ENCODE peak calls at places on chromosomes 7 and 10, in seven cellular contexts. C is right lobe of liver, J is hepatocyte, N is IMR-90, M is suprapubic skin, Q is upper lobe of right lung, W is Peyer's patch. A is an unnamed sample.
A peak's percentile ranks its signal among the peaks of the same experiment; 100 is the strongest.

GRCh38 chr10:70190102-70190501 is 19.8 kb upstream of the SAR1A start:
- DNase-seq in C (no peak), J (no peak), N (no peak), M (no peak), Q (no peak), W (no peak), A (no peak)

GRCh38 chr7:148185050-148185449 is 405.5 kb upstream of the C7orf33 start:
- DNase-seq in C (no peak), J (peak; percentile 58), N (no peak), M (no peak), Q (no peak), W (no peak), A (no peak)

GRCh38 chr7:45118292-45118691 is 6.8 kb upstream of the TBRG4 start:
- DNase-seq in C (no peak), J (no peak), N (no peak), M (no peak), Q (no peak), W (no peak), A (no peak)

GRCh38 chr10:62687230-62687748 is 117.2 kb upstream of the ADO start:
- DNase-seq in C (no peak), J (no peak), N (peak; percentile 38), M (no peak), Q (no peak), W (no peak), A (no peak)

GRCh38 chr10:70455213-70455630 is 13.7 kb upstream of the NODAL start:
- DNase-seq in C (no peak), J (no peak), N (no peak), M (no peak), Q (no peak), W (no peak), A (no peak)

GRCh38 chr7:38775503-38775902 is 133.5 kb downstream of the VPS41 start:
- DNase-seq in C (no peak), J (no peak), N (no peak), M (no peak), Q (no peak), W (no peak), A (no peak)

GRCh38 chr7:127858091-127858914 is 172.9 kb downstream of the LRRC4 start:
- DNase-seq in C (no peak), J (no peak), N (no peak), M (no peak), Q (no peak), W (no peak), A (no peak)

GRCh38 chr7:155951554-155952158 is 139.4 kb upstream of the SHH start:
- DNase-seq in C (peak; percentile 88), J (peak; percentile 79), N (peak; percentile 86), M (no peak), Q (no peak), W (peak; percentile 86), A (no peak)

GRCh38 chr10:114900658-114901057 is 37.3 kb upstream of the TRUB1 start:
- DNase-seq in C (no peak), J (no peak), N (no peak), M (no peak), Q (no peak), W (no peak), A (no peak)

GRCh38 chr10:27884185-27884630 is 114.7 kb downstream of the ODAD2 start:
- DNase-seq in C (no peak), J (no peak), N (no peak), M (no peak), Q (no peak), W (no peak), A (no peak)

GRCh38 chr7:155861480-155861868 is 49.2 kb upstream of the SHH start:
- DNase-seq in C (no peak), J (no peak), N (no peak), M (peak; percentile 11), Q (no peak), W (peak; percentile 45), A (no peak)

GRCh38 chr7:28739826-28740225 is 218.3 kb downstream of the TRIL start:
- DNase-seq in C (no peak), J (no peak), N (no peak), M (no peak), Q (no peak), W (no peak), A (no peak)

GRCh38 chr7:9835204-9835603 is 1138.5 kb upstream of the PHF14 start:
- DNase-seq in C (no peak), J (no peak), N (no peak), M (no peak), Q (no peak), W (no peak), A (no peak)

GRCh38 chr7:25382175-25382574 is 153.9 kb upstream of the NPVF start:
- DNase-seq in C (no peak), J (no peak), N (no peak), M (no peak), Q (no peak), W (no peak), A (no peak)

GRCh38 chr7:10972174-10972573 is 1.5 kb upstream of the PHF14 start:
- DNase-seq in C (no peak), J (no peak), N (no peak), M (no peak), Q (no peak), W (no peak), A (no peak)

GRCh38 chr7:50265968-50266694 is 38.4 kb upstream of the IKZF1 start:
- DNase-seq in C (no peak), J (no peak), N (no peak), M (no peak), Q (no peak), W (peak; percentile 48), A (no peak)

GRCh38 chr7:32336726-32337125 is 153.5 kb downstream of the LSM5 start:
- DNase-seq in C (no peak), J (no peak), N (no peak), M (no peak), Q (no peak), W (no peak), A (no peak)

GRCh38 chr7:106231856-106232490 is 52.8 kb downstream of the NAMPT start:
- DNase-seq in C (no peak), J (no peak), N (no peak), M (no peak), Q (no peak), W (no peak), A (no peak)

GRCh38 chr10:111756541-111757061 is 427.0 kb downstream of the GPAM start:
- DNase-seq in C (peak; percentile 60), J (peak; percentile 78), N (no peak), M (no peak), Q (no peak), W (peak; percentile 58), A (peak; percentile 32)

GRCh38 chr10:110216942-110217341 is 9.5 kb downstream of the MXI1 start:
- DNase-seq in C (no peak), J (no peak), N (no peak), M (no peak), Q (no peak), W (no peak), A (no peak)
- TF ChIP-seq CTCF in C (no peak), J (no peak), N (no peak), M (no peak), Q (no peak), W (no peak), A (no peak)

GRCh38 chr10:72085166-72085565 is 3.2 kb downstream of the SPOCK2 start:
- DNase-seq in C (no peak), J (no peak), N (no peak), M (no peak), Q (no peak), W (peak; percentile 38), A (no peak)

GRCh38 chr10:72086466-72087391 is 1.6 kb downstream of the SPOCK2 start:
- DNase-seq in C (no peak), J (no peak), N (peak; percentile 19), M (no peak), Q (peak; percentile 80), W (peak; percentile 92), A (peak; percentile 90)

GRCh38 chr10:72087392-72087968 is 871 bp downstream of the SPOCK2 start:
- DNase-seq in C (no peak), J (peak; percentile 33), N (no peak), M (no peak), Q (no peak), W (peak; percentile 76), A (no peak)

GRCh38 chr10:72084094-72084459 is 4.3 kb downstream of the SPOCK2 start:
- DNase-seq in C (no peak), J (no peak), N (no peak), M (no peak), Q (no peak), W (peak; percentile 50), A (no peak)

GRCh38 chr10:72085864-72086465 is 2.4 kb downstream of the SPOCK2 start:
- DNase-seq in C (no peak), J (no peak), N (no peak), M (no peak), Q (no peak), W (peak; percentile 44), A (no peak)
- H3K4me1 ChIP-seq in C (no peaks in the 10 kb centered on the region), J (peaks cover 22% of the 10 kb centered on the region), N (peaks cover 5% of the 10 kb centered on the region), M (peaks cover 20% of the 10 kb centered on the region), Q (peaks cover 14% of the 10 kb centered on the region), W (peaks cover 14% of the 10 kb centered on the region), A (peaks cover 22% of the 10 kb centered on the region)

GRCh38 chr10:24826022-24826421 is 102.3 kb upstream of the ARHGAP21 start:
- DNase-seq in C (no peak), J (peak; percentile 21), N (peak; percentile 78), M (no peak), Q (no peak), W (no peak), A (no peak)

GRCh38 chr10:24824536-24824935 is 100.8 kb upstream of the ARHGAP21 start:
- DNase-seq in C (no peak), J (no peak), N (no peak), M (no peak), Q (no peak), W (no peak), A (no peak)

GRCh38 chr10:24824124-24824523 is 100.4 kb upstream of the ARHGAP21 start:
- DNase-seq in C (no peak), J (no peak), N (peak; percentile 13), M (no peak), Q (no peak), W (no peak), A (no peak)

GRCh38 chr10:24822557-24822956 is 98.9 kb upstream of the ARHGAP21 start:
- DNase-seq in C (no peak), J (no peak), N (no peak), M (no peak), Q (no peak), W (no peak), A (no peak)

DNA sequence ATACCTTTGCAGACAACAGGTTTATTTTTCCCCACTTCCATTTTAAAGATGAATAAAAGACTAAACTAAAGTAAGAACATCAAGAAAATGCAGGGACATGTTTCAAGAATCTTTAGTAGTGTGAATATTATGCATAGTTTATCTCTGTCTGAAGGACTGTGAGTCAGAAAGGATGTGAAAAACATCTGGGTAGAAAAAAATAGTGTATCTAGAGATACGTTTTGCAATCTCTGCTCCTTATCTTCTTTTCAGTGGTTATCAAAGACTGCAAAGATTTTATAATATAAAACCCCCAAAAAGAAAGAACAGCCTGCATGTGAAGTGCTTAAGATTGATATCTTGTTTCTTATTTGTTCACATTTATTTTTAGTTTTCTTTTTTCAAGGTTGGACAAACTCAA is 101.9 kb upstream of the ARHGAP21 start:
- DNase-seq in C (no peak), J (no peak), N (peak; percentile 69), M (no peak), Q (no peak), W (no peak), A (no peak)
- H3K4me3 ChIP-seq in C (no peak overlapping the region), J (no peak overlapping the region), N (no peak overlapping the region), M (no peak overlapping the region), Q (no peak overlapping the region), W (no peak overlapping the region), A (no peak overlapping the region)

DNA sequence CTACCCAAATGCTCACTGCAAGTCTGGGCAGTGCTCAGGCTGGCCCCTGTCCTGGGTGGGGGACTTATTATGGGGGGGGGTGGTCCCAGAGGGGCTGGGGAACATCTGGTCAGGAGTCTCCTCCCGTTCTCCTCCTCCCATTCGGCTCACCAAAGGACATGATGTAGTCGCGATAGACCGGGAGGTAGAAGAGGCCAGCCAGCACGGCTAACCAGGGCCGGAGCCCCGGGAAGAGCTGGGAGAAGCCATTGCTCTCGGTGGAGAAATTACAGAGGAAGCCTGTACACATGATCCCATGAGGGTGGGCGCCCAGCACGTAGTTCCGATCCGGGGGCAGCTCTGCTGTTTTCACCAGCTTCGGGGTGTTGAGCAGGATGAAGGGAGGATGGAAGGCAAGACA is 2.4 kb downstream of the MOGAT3 start:
- DNase-seq in C (no peak), J (no peak), N (no peak), M (no peak), Q (no peak), W (no peak), A (no peak)
- TF ChIP-seq CTCF in C (no peak), J (no peak), N (no peak), M (no peak), Q (no peak), W (no peak), A (no peak)

A was measured in mucosa of descending colon.